ENCODE peak calls at places on chromosomes 3 and 15, in ten cellular contexts. E, O, N, A, F, H, V, C, X and W are unnamed samples.

GRCh38 chr15:35450492-35450891 is 95.5 kb downstream of the DPH6 start:
- DNase-seq in E (peak; percentile 78), O (no peak), N (no peak), A (peak; percentile 52), F (no peak), H (no peak), V (no peak), C (no peak), X (no peak), W (no peak)

GRCh38 chr3:106215047-106215446 is 346.2 kb upstream of the CBLB start:
- DNase-seq in E (no peak), O (no peak), N (no peak), A (no peak), F (no peak), H (no peak), V (no peak), C (no peak), X (no peak), W (no peak)

GRCh38 chr3:172094621-172095557 is 55.5 kb downstream of the FNDC3B start:
- DNase-seq in E (no peak), O (no peak), N (peak; percentile 31), A (no peak), F (no peak), H (no peak), V (no peak), C (no peak), X (no peak), W (no peak)

GRCh38 chr3:171383206-171384018 is 76.8 kb downstream of the TNIK start:
- DNase-seq in E (peak; percentile 81), O (peak; percentile 48), N (no peak), A (peak; percentile 40), F (no peak), H (no peak), V (peak; percentile 20), C (no peak), X (no peak), W (no peak)

GRCh38 chr3:138835177-138835757 is 539 bp upstream of the PIK3CB start:
- DNase-seq in E (no peak), O (no peak), N (no peak), A (no peak), F (no peak), H (no peak), V (no peak), C (no peak), X (no peak), W (no peak)

GRCh38 chr3:158920375-158920774 is 118.5 kb downstream of the MFSD1 start:
- DNase-seq in E (peak; percentile 9), O (no peak), N (no peak), A (peak; percentile 26), F (no peak), H (no peak), V (no peak), C (no peak), X (no peak), W (no peak)

GRCh38 chr3:84634668-84635067 is 324.1 kb upstream of the CADM2 start:
- DNase-seq in E (no peak), O (no peak), N (no peak), A (no peak), F (no peak), H (no peak), V (no peak), C (no peak), X (no peak), W (no peak)

GRCh38 chr3:147799601-147800000 is 390.4 kb downstream of the ZIC1 start:
- DNase-seq in E (no peak), O (no peak), N (no peak), A (no peak), F (no peak), H (no peak), V (no peak), C (no peak), X (no peak), W (no peak)

GRCh38 chr3:170869645-170870593 is at the start of gene RPL22L1:
- DNase-seq in E (peak; percentile 94), O (no peak), N (peak; percentile 92), A (peak; percentile 96), F (peak; percentile 88), H (no peak), V (no peak), C (peak; percentile 94), X (peak; percentile 81), W (peak; percentile 82)

GRCh38 chr15:68678746-68679145 is 100.0 kb downstream of the CORO2B start:
- DNase-seq in E (no peak), O (no peak), N (no peak), A (no peak), F (no peak), H (no peak), V (no peak), C (no peak), X (no peak), W (no peak)

GRCh38 chr3:29267231-29267630 is 13.6 kb upstream of the RBMS3 start:
- DNase-seq in E (no peak), O (peak; percentile 64), N (no peak), A (no peak), F (no peak), H (no peak), V (no peak), C (no peak), X (no peak), W (no peak)

GRCh38 chr15:65254237-65254820 is 32.4 kb downstream of the PARP16 start:
- DNase-seq in E (no peak), O (no peak), N (no peak), A (no peak), F (no peak), H (no peak), V (no peak), C (no peak), X (no peak), W (no peak)

GRCh38 chr3:119292666-119293065 is 1.5 kb upstream of the ARHGAP31 start:
- DNase-seq in E (no peak), O (no peak), N (no peak), A (no peak), F (no peak), H (no peak), V (no peak), C (no peak), X (no peak), W (no peak)

GRCh38 chr15:72205273-72205672 is 7.7 kb upstream of the GRAMD2A start:
- DNase-seq in E (no peak), O (no peak), N (no peak), A (no peak), F (no peak), H (no peak), V (no peak), C (no peak), X (no peak), W (no peak)

GRCh38 chr3:123156276-123156995 is 45.3 kb upstream of the SEC22A start:
- DNase-seq in E (no peak), O (no peak), N (peak; percentile 7), A (no peak), F (no peak), H (no peak), V (no peak), C (no peak), X (no peak), W (no peak)

GRCh38 chr15:58357529-58358476 is 74.0 kb upstream of the LIPC start:
- DNase-seq in E (no peak), O (no peak), N (no peak), A (no peak), F (no peak), H (no peak), V (no peak), C (no peak), X (no peak), W (no peak)

GRCh38 chr3:111617912-111618601 is 22.9 kb upstream of the ZBED2 start:
- DNase-seq in E (no peak), O (no peak), N (no peak), A (no peak), F (no peak), H (no peak), V (no peak), C (no peak), X (no peak), W (no peak)

GRCh38 chr3:158354713-158355112 is 216.3 kb upstream of the MLF1 start:
- DNase-seq in E (no peak), O (no peak), N (no peak), A (no peak), F (no peak), H (no peak), V (no peak), C (no peak), X (no peak), W (no peak)

GRCh38 chr15:77076325-77076915 is 5.5 kb upstream of the TSPAN3 start:
- DNase-seq in E (peak; percentile 40), O (no peak), N (no peak), A (no peak), F (no peak), H (no peak), V (no peak), C (no peak), X (no peak), W (no peak)

GRCh38 chr3:137612293-137612692 is 151.8 kb upstream of the SOX14 start:
- DNase-seq in E (no peak), O (no peak), N (no peak), A (no peak), F (no peak), H (no peak), V (no peak), C (no peak), X (no peak), W (no peak)

GRCh38 chr15:99564221-99565030 is 1.4 kb upstream of the MEF2A start:
- DNase-seq in E (peak; percentile 36), O (peak; percentile 61), N (peak; percentile 55), A (peak; percentile 44), F (peak; percentile 12), H (no peak), V (peak; percentile 18), C (peak; percentile 38), X (no peak), W (no peak)

GRCh38 chr15:81298606-81299005 is 25.3 kb downstream of the STARD5 start:
- DNase-seq in E (no peak), O (no peak), N (no peak), A (no peak), F (no peak), H (no peak), V (no peak), C (no peak), X (no peak), W (no peak)

GRCh38 chr3:146164506-146164905 is 3.5 kb upstream of the PLOD2 start:
- DNase-seq in E (no peak), O (no peak), N (no peak), A (no peak), F (no peak), H (no peak), V (no peak), C (no peak), X (no peak), W (no peak)

GRCh38 chr3:51434746-51435323 is 43.8 kb downstream of the RBM15B start:
- DNase-seq in E (peak; percentile 45), O (peak; percentile 33), N (peak; percentile 63), A (peak; percentile 9), F (peak; percentile 8), H (no peak), V (no peak), C (peak; percentile 51), X (no peak), W (no peak)

GRCh38 chr3:116958291-116958690 is 248.7 kb downstream of the TUSC7 start:
- DNase-seq in E (no peak), O (no peak), N (no peak), A (no peak), F (no peak), H (no peak), V (no peak), C (no peak), X (no peak), W (no peak)

GRCh38 chr15:67251318-67251717 is 3.1 kb downstream of the AAGAB start:
- DNase-seq in E (no peak), O (no peak), N (no peak), A (no peak), F (no peak), H (no peak), V (no peak), C (no peak), X (no peak), W (no peak)

GRCh38 chr3:130792241-130792640 is 45.6 kb upstream of the PIK3R4 start:
- DNase-seq in E (no peak), O (no peak), N (no peak), A (no peak), F (no peak), H (no peak), V (no peak), C (no peak), X (no peak), W (no peak)

GRCh38 chr3:140953028-140953960 is 11.7 kb downstream of the SLC25A36 start:
- DNase-seq in E (peak; percentile 40), O (no peak), N (no peak), A (no peak), F (peak; percentile 14), H (no peak), V (no peak), C (no peak), X (no peak), W (no peak)